ENCODE peak calls at places on chromosomes 1 and 21, in nine cellular contexts. One of them, this sample, is unnamed. For H3K4me1, the result is how much of the 10 kb centered on the place peaks cover.

GRCh38 chr1:54401799-54402198 is 4.4 kb downstream of the SSBP3 start:
- DNase-seq in pancreas: no peak
- DNase-seq in lung: no peak
- DNase-seq in left ventricle myocardium inferior: no peak
- DNase-seq in tibial nerve: no peak
- DNase-seq in CD4-positive, CD25-positive, alpha-beta regulatory T cell: no peak
- DNase-seq in upper lobe of right lung: no peak
- DNase-seq in mesendoderm: no peak
- DNase-seq in breast epithelium: no peak
- DNase-seq in this sample: no peak

GRCh38 chr1:94527447-94528031 is 14.0 kb downstream of the F3 start:
- DNase-seq in pancreas: peak
- DNase-seq in lung: no peak
- DNase-seq in left ventricle myocardium inferior: no peak
- DNase-seq in tibial nerve: no peak
- DNase-seq in CD4-positive, CD25-positive, alpha-beta regulatory T cell: no peak
- DNase-seq in upper lobe of right lung: no peak
- DNase-seq in mesendoderm: peak
- DNase-seq in breast epithelium: no peak
- DNase-seq in this sample: no peak

GRCh38 chr1:184974086-184974836 is at the start of gene NIBAN1:
- DNase-seq in pancreas: peak
- DNase-seq in lung: peak
- DNase-seq in left ventricle myocardium inferior: peak
- DNase-seq in tibial nerve: peak
- DNase-seq in CD4-positive, CD25-positive, alpha-beta regulatory T cell: peak
- DNase-seq in upper lobe of right lung: peak
- DNase-seq in mesendoderm: peak
- DNase-seq in breast epithelium: peak
- DNase-seq in this sample: peak

GRCh38 chr21:32524010-32524719 is 61.2 kb downstream of the TCP10L start:
- DNase-seq in pancreas: no peak
- DNase-seq in lung: no peak
- DNase-seq in left ventricle myocardium inferior: peak
- DNase-seq in tibial nerve: no peak
- DNase-seq in CD4-positive, CD25-positive, alpha-beta regulatory T cell: no peak
- DNase-seq in upper lobe of right lung: no peak
- DNase-seq in mesendoderm: peak
- DNase-seq in breast epithelium: no peak
- DNase-seq in this sample: no peak

GRCh38 chr1:192936313-192937018 is 122.7 kb downstream of the UCHL5 start:
- DNase-seq in pancreas: no peak
- DNase-seq in lung: no peak
- DNase-seq in left ventricle myocardium inferior: no peak
- DNase-seq in tibial nerve: no peak
- DNase-seq in CD4-positive, CD25-positive, alpha-beta regulatory T cell: no peak
- DNase-seq in upper lobe of right lung: no peak
- DNase-seq in mesendoderm: no peak
- DNase-seq in breast epithelium: no peak
- DNase-seq in this sample: no peak

GRCh38 chr1:161989108-161989507 is 34.6 kb downstream of the OLFML2B start:
- DNase-seq in pancreas: no peak
- DNase-seq in lung: no peak
- DNase-seq in left ventricle myocardium inferior: no peak
- DNase-seq in tibial nerve: no peak
- DNase-seq in CD4-positive, CD25-positive, alpha-beta regulatory T cell: no peak
- DNase-seq in upper lobe of right lung: no peak
- DNase-seq in mesendoderm: peak
- DNase-seq in breast epithelium: no peak
- DNase-seq in this sample: no peak

GRCh38 chr1:23019851-23020625 is 770 bp downstream of the KDM1A start:
- DNase-seq in pancreas: peak
- DNase-seq in lung: peak
- DNase-seq in left ventricle myocardium inferior: peak
- DNase-seq in tibial nerve: peak
- DNase-seq in CD4-positive, CD25-positive, alpha-beta regulatory T cell: no peak
- DNase-seq in upper lobe of right lung: peak
- DNase-seq in mesendoderm: peak
- DNase-seq in breast epithelium: no peak
- DNase-seq in this sample: no peak

GRCh38 chr21:37829447-37829846 is 86.8 kb downstream of the KCNJ6 start:
- DNase-seq in pancreas: peak
- DNase-seq in lung: no peak
- DNase-seq in left ventricle myocardium inferior: no peak
- DNase-seq in tibial nerve: no peak
- DNase-seq in CD4-positive, CD25-positive, alpha-beta regulatory T cell: no peak
- DNase-seq in upper lobe of right lung: no peak
- DNase-seq in mesendoderm: no peak
- DNase-seq in breast epithelium: no peak
- DNase-seq in this sample: no peak

GRCh38 chr1:167294528-167294927 is 73.8 kb downstream of the POU2F1 start:
- DNase-seq in pancreas: no peak
- DNase-seq in lung: no peak
- DNase-seq in left ventricle myocardium inferior: no peak
- DNase-seq in tibial nerve: no peak
- DNase-seq in CD4-positive, CD25-positive, alpha-beta regulatory T cell: no peak
- DNase-seq in upper lobe of right lung: no peak
- DNase-seq in mesendoderm: no peak
- DNase-seq in breast epithelium: no peak
- DNase-seq in this sample: no peak

GRCh38 chr1:19643602-19644419 is at the start of gene NBL1:
- DNase-seq in pancreas: peak
- DNase-seq in lung: no peak
- DNase-seq in left ventricle myocardium inferior: peak
- DNase-seq in tibial nerve: peak
- DNase-seq in CD4-positive, CD25-positive, alpha-beta regulatory T cell: peak
- DNase-seq in upper lobe of right lung: no peak
- DNase-seq in mesendoderm: no peak
- DNase-seq in breast epithelium: no peak
- DNase-seq in this sample: peak

GRCh38 chr1:6000444-6001288 is 8.4 kb upstream of the NPHP4 start:
- DNase-seq in pancreas: no peak
- DNase-seq in lung: no peak
- DNase-seq in left ventricle myocardium inferior: peak
- DNase-seq in tibial nerve: no peak
- DNase-seq in CD4-positive, CD25-positive, alpha-beta regulatory T cell: no peak
- DNase-seq in upper lobe of right lung: peak
- DNase-seq in mesendoderm: no peak
- DNase-seq in breast epithelium: no peak
- DNase-seq in this sample: peak

GRCh38 chr1:6003568-6004411 is 11.6 kb upstream of the NPHP4 start:
- DNase-seq in pancreas: no peak
- DNase-seq in lung: no peak
- DNase-seq in left ventricle myocardium inferior: peak
- DNase-seq in tibial nerve: no peak
- DNase-seq in CD4-positive, CD25-positive, alpha-beta regulatory T cell: no peak
- DNase-seq in upper lobe of right lung: no peak
- DNase-seq in mesendoderm: no peak
- DNase-seq in breast epithelium: no peak
- DNase-seq in this sample: peak

GRCh38 chr1:6001992-6002576 is 9.9 kb upstream of the NPHP4 start:
- DNase-seq in pancreas: peak
- DNase-seq in lung: no peak
- DNase-seq in left ventricle myocardium inferior: peak
- DNase-seq in tibial nerve: no peak
- DNase-seq in CD4-positive, CD25-positive, alpha-beta regulatory T cell: no peak
- DNase-seq in upper lobe of right lung: peak
- DNase-seq in mesendoderm: no peak
- DNase-seq in breast epithelium: no peak
- DNase-seq in this sample: no peak

GRCh38 chr1:6004412-6005123 is 12.3 kb upstream of the NPHP4 start:
- DNase-seq in pancreas: no peak
- DNase-seq in lung: no peak
- DNase-seq in left ventricle myocardium inferior: peak
- DNase-seq in tibial nerve: no peak
- DNase-seq in CD4-positive, CD25-positive, alpha-beta regulatory T cell: no peak
- DNase-seq in upper lobe of right lung: peak
- DNase-seq in mesendoderm: no peak
- DNase-seq in breast epithelium: no peak
- DNase-seq in this sample: no peak

DNA sequence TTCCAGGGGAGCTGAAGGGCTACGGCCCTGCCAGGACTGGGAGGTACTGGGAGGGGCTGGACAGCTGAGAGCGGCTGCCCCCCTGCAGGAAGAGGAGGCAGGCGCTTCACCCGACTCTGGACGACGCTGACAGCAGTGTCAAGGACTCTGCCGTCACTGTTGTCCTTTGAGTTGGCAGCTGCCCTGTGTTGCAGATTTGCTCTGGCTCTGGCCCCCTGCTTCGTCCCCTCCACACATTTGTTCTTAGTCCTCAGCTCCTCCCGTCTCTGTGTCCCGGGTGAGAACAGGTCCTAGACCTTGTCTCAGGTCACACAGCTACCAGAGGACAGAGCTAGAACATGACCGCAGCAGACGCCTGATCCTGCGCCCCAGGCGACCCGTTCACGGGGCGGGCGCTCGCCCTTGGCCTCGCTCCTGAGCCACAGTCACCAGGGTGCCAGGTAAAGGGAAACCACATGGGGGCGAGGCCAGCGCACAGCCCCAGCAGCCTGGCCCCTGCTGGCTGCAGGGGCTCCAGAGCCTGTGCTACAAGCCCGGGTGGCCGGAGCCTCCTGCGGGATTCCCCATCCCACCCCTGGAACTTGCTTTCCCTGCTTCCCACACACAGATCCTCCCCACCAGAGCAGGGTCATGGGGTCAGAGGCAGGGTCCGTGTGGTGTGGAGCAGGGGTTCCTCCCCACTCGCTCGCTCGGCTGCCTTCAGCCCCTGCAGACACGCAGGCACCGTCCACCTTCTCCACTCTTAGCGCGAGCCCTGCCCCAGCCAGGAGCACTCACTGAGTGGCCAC is 10.7 kb upstream of the NPHP4 start:
- DNase-seq in pancreas: no peak
- DNase-seq in lung: no peak
- DNase-seq in left ventricle myocardium inferior: peak
- DNase-seq in tibial nerve: no peak
- DNase-seq in CD4-positive, CD25-positive, alpha-beta regulatory T cell: no peak
- DNase-seq in upper lobe of right lung: peak
- DNase-seq in mesendoderm: no peak
- DNase-seq in breast epithelium: no peak
- DNase-seq in this sample: peak
- H3K4me1 ChIP-seq in pancreas: under half
- H3K4me1 ChIP-seq in lung: under half
- H3K4me1 ChIP-seq in left ventricle myocardium inferior: under half
- H3K4me1 ChIP-seq in tibial nerve: under half
- H3K4me1 ChIP-seq in CD4-positive, CD25-positive, alpha-beta regulatory T cell: under half
- H3K4me1 ChIP-seq in upper lobe of right lung: under half
- H3K4me1 ChIP-seq in mesendoderm: under half
- H3K4me1 ChIP-seq in breast epithelium: under half
- H3K4me1 ChIP-seq in this sample: under half

GRCh38 chr1:6727535-6727934 is 25.9 kb upstream of the DNAJC11 start:
- DNase-seq in pancreas: peak
- DNase-seq in lung: peak
- DNase-seq in left ventricle myocardium inferior: peak
- DNase-seq in tibial nerve: peak
- DNase-seq in CD4-positive, CD25-positive, alpha-beta regulatory T cell: peak
- DNase-seq in upper lobe of right lung: peak
- DNase-seq in mesendoderm: peak
- DNase-seq in breast epithelium: peak
- DNase-seq in this sample: peak
- H3K4me3 ChIP-seq in pancreas: no peak
- H3K4me3 ChIP-seq in lung: no peak
- H3K4me3 ChIP-seq in left ventricle myocardium inferior: no peak
- H3K4me3 ChIP-seq in tibial nerve: no peak
- H3K4me3 ChIP-seq in CD4-positive, CD25-positive, alpha-beta regulatory T cell: no peak
- H3K4me3 ChIP-seq in upper lobe of right lung: no peak
- H3K4me3 ChIP-seq in mesendoderm: no peak
- H3K4me3 ChIP-seq in breast epithelium: no peak
- H3K4me3 ChIP-seq in this sample: no peak

GRCh38 chr1:24921938-24922662 is 8.0 kb downstream of the RUNX3 start:
- DNase-seq in pancreas: no peak
- DNase-seq in lung: no peak
- DNase-seq in left ventricle myocardium inferior: no peak
- DNase-seq in tibial nerve: no peak
- DNase-seq in CD4-positive, CD25-positive, alpha-beta regulatory T cell: peak
- DNase-seq in upper lobe of right lung: no peak
- DNase-seq in mesendoderm: no peak
- DNase-seq in breast epithelium: no peak
- DNase-seq in this sample: no peak

GRCh38 chr1:24918370-24918769 is 11.7 kb downstream of the RUNX3 start:
- DNase-seq in pancreas: no peak
- DNase-seq in lung: no peak
- DNase-seq in left ventricle myocardium inferior: no peak
- DNase-seq in tibial nerve: no peak
- DNase-seq in CD4-positive, CD25-positive, alpha-beta regulatory T cell: no peak
- DNase-seq in upper lobe of right lung: no peak
- DNase-seq in mesendoderm: no peak
- DNase-seq in breast epithelium: no peak
- DNase-seq in this sample: no peak

GRCh38 chr1:24920155-24920925 is 9.7 kb downstream of the RUNX3 start:
- DNase-seq in pancreas: no peak
- DNase-seq in lung: no peak
- DNase-seq in left ventricle myocardium inferior: no peak
- DNase-seq in tibial nerve: peak
- DNase-seq in CD4-positive, CD25-positive, alpha-beta regulatory T cell: peak
- DNase-seq in upper lobe of right lung: no peak
- DNase-seq in mesendoderm: no peak
- DNase-seq in breast epithelium: no peak
- DNase-seq in this sample: no peak

GRCh38 chr1:24917327-24918074 is 12.6 kb downstream of the RUNX3 start:
- DNase-seq in pancreas: no peak
- DNase-seq in lung: no peak
- DNase-seq in left ventricle myocardium inferior: no peak
- DNase-seq in tibial nerve: no peak
- DNase-seq in CD4-positive, CD25-positive, alpha-beta regulatory T cell: no peak
- DNase-seq in upper lobe of right lung: no peak
- DNase-seq in mesendoderm: no peak
- DNase-seq in breast epithelium: no peak
- DNase-seq in this sample: no peak

DNA sequence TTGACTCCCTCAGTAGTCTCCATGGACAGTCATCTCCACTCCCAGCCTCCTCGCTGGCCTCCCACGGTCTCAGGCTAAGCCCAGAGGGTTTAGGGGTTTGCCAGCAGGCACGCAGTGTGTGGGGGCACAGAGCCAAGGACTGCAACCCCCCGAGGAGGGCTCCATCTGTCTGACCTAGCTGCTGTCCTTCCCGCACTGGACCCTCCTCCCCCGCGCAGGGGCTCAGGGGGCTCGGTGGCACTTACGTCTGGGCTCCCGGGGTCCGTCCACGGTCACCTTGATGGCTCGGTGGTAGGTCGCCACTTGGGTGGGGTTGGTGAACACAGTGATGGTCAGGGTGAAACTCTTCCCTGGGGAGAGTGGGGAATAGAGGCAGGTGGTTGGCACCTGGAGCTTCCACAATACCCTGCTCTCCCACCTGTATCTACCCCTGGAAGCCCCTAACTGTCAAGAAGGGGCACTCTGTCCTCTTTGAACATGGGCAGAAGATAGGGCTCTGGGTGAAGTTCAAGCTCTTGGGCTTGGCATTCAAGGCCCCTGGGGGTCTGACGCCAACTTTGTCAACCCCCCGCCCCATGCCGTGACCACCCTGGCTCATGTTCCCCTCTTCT is 11.0 kb downstream of the RUNX3 start:
- DNase-seq in pancreas: no peak
- DNase-seq in lung: no peak
- DNase-seq in left ventricle myocardium inferior: no peak
- DNase-seq in tibial nerve: no peak
- DNase-seq in CD4-positive, CD25-positive, alpha-beta regulatory T cell: no peak
- DNase-seq in upper lobe of right lung: no peak
- DNase-seq in mesendoderm: no peak
- DNase-seq in breast epithelium: no peak
- DNase-seq in this sample: no peak
- H3K4me1 ChIP-seq in pancreas: under half
- H3K4me1 ChIP-seq in lung: under half
- H3K4me1 ChIP-seq in left ventricle myocardium inferior: under half
- H3K4me1 ChIP-seq in tibial nerve: under half
- H3K4me1 ChIP-seq in CD4-positive, CD25-positive, alpha-beta regulatory T cell: half or more
- H3K4me1 ChIP-seq in upper lobe of right lung: under half
- H3K4me1 ChIP-seq in mesendoderm: under half
- H3K4me1 ChIP-seq in breast epithelium: under half
- H3K4me1 ChIP-seq in this sample: under half

GRCh38 chr1:246324711-246325110 is 182.4 kb downstream of the SMYD3 start:
- DNase-seq in pancreas: no peak
- DNase-seq in lung: no peak
- DNase-seq in left ventricle myocardium inferior: no peak
- DNase-seq in tibial nerve: no peak
- DNase-seq in CD4-positive, CD25-positive, alpha-beta regulatory T cell: no peak
- DNase-seq in upper lobe of right lung: no peak
- DNase-seq in mesendoderm: peak
- DNase-seq in breast epithelium: no peak
- DNase-seq in this sample: no peak
- H3K4me3 ChIP-seq in pancreas: no peak
- H3K4me3 ChIP-seq in lung: no peak
- H3K4me3 ChIP-seq in left ventricle myocardium inferior: no peak
- H3K4me3 ChIP-seq in tibial nerve: no peak
- H3K4me3 ChIP-seq in CD4-positive, CD25-positive, alpha-beta regulatory T cell: no peak
- H3K4me3 ChIP-seq in upper lobe of right lung: no peak
- H3K4me3 ChIP-seq in mesendoderm: no peak
- H3K4me3 ChIP-seq in breast epithelium: no peak
- H3K4me3 ChIP-seq in this sample: no peak